ENCODE peak calls at places on chromosomes 11 and 22, in four cellular contexts. G is cardiac muscle cell, O is right lobe of liver, S is GM23338. I is an unnamed sample.
A peak's percentile ranks its signal among the peaks of the same experiment; 100 is the strongest.

GRCh38 chr11:101336858-101337257 is 207.2 kb upstream of the PGR start:
- DNase-seq in G (no peak), O (no peak), S (peak; percentile 31), I (no peak)

GRCh38 chr11:72358461-72359405 is 75.6 kb downstream of the CLPB start:
- DNase-seq in G (no peak), O (no peak), S (no peak), I (no peak)

GRCh38 chr11:117906710-117907109 is 22.5 kb downstream of the TMPRSS13 start:
- DNase-seq in G (no peak), O (no peak), S (no peak), I (no peak)

GRCh38 chr11:123286761-123287160 is 91.7 kb upstream of the CLMP start:
- DNase-seq in G (no peak), O (no peak), S (no peak), I (no peak)

GRCh38 chr11:65446446-65447277 is 24.1 kb downstream of the NEAT1 start:
- DNase-seq in G (no peak), O (peak; percentile 78), S (no peak), I (no peak)

GRCh38 chr22:26970809-26971394 is 313.5 kb downstream of the MIAT start:
- DNase-seq in G (no peak), O (no peak), S (peak; percentile 64), I (no peak)

GRCh38 chr11:111960916-111961315 is 23.8 kb downstream of the DIXDC1 start:
- DNase-seq in G (no peak), O (no peak), S (peak; percentile 85), I (no peak)

GRCh38 chr11:75350743-75351540 is 519 bp downstream of the ARRB1 start:
- DNase-seq in G (no peak), O (peak; percentile 87), S (peak; percentile 74), I (peak; percentile 57)

GRCh38 chr22:40036591-40037225 is 42.0 kb downstream of the FAM83F start:
- DNase-seq in G (peak; percentile 85), O (peak; percentile 71), S (peak; percentile 88), I (peak; percentile 83)

GRCh38 chr11:96241351-96241841 is 101.6 kb downstream of the MAML2 start:
- DNase-seq in G (no peak), O (no peak), S (peak; percentile 41), I (no peak)

GRCh38 chr11:102196816-102197215 is 86.6 kb downstream of the YAP1 start:
- DNase-seq in G (no peak), O (no peak), S (no peak), I (no peak)

GRCh38 chr11:23425379-23425778 is 565.1 kb upstream of the CCDC179 start:
- DNase-seq in G (no peak), O (no peak), S (no peak), I (no peak)

GRCh38 chr11:115606223-115607220 is 102.3 kb upstream of the CADM1 start:
- DNase-seq in G (peak; percentile 91), O (no peak), S (no peak), I (peak; percentile 16)

GRCh38 chr11:80937831-80938230 is 1497.0 kb upstream of the TENM4 start:
- DNase-seq in G (no peak), O (no peak), S (no peak), I (no peak)

GRCh38 chr11:128767518-128767917 is 73.6 kb downstream of the FLI1 start:
- DNase-seq in G (no peak), O (no peak), S (no peak), I (no peak)

GRCh38 chr11:16843307-16843706 is 104.9 kb downstream of the C11orf58 start:
- DNase-seq in G (peak; percentile 76), O (no peak), S (no peak), I (no peak)

GRCh38 chr11:35905901-35906661 is 37.8 kb upstream of the LDLRAD3 start:
- DNase-seq in G (no peak), O (no peak), S (no peak), I (no peak)

GRCh38 chr11:57436031-57436430 is 9.1 kb upstream of the SLC43A3 start:
- DNase-seq in G (no peak), O (peak; percentile 11), S (no peak), I (no peak)

GRCh38 chr11:69985331-69985653 is 92.8 kb upstream of the ANO1 start:
- DNase-seq in G (no peak), O (no peak), S (peak; percentile 12), I (no peak)

GRCh38 chr22:17198188-17199130 is 20.8 kb downstream of the ADA2 start:
- DNase-seq in G (peak; percentile 60), O (no peak), S (peak; percentile 98), I (peak; percentile 33)

GRCh38 chr11:35116245-35116644 is 22.7 kb upstream of the CD44 start:
- DNase-seq in G (no peak), O (no peak), S (no peak), I (no peak)

GRCh38 chr11:1837171-1838076 is 1.4 kb upstream of the TNNI2 start:
- DNase-seq in G (peak; percentile 85), O (peak; percentile 74), S (peak; percentile 88), I (peak; percentile 55)

GRCh38 chr11:111064118-111064517 is 181.4 kb upstream of the POU2AF2 start:
- DNase-seq in G (no peak), O (no peak), S (no peak), I (no peak)

GRCh38 chr11:36478700-36479329 is 31.3 kb downstream of the TRAF6 start:
- DNase-seq in G (peak; percentile 50), O (no peak), S (peak; percentile 73), I (peak; percentile 58)

GRCh38 chr11:31687256-31687655 is 123.9 kb downstream of the PAX6 start:
- DNase-seq in G (no peak), O (no peak), S (no peak), I (no peak)

GRCh38 chr11:9700105-9700801 is 36.4 kb downstream of the SWAP70 start:
- DNase-seq in G (no peak), O (no peak), S (no peak), I (no peak)

GRCh38 chr22:32106930-32107329 is 52.2 kb downstream of the C22orf42 start:
- DNase-seq in G (peak; percentile 75), O (no peak), S (peak; percentile 72), I (no peak)

GRCh38 chr11:20451568-20451967 is 64.1 kb downstream of the PRMT3 start:
- DNase-seq in G (no peak), O (no peak), S (no peak), I (no peak)

GRCh38 chr11:118117790-118118601 is 31.2 kb upstream of the SMIM35 start:
- DNase-seq in G (no peak), O (no peak), S (no peak), I (no peak)

GRCh38 chr11:14974021-14974698 is 2.0 kb upstream of the CALCA start:
- DNase-seq in G (peak; percentile 37), O (no peak), S (peak; percentile 75), I (no peak)

GRCh38 chr22:42938449-42938848 is 76.5 kb downstream of the PACSIN2 start:
- DNase-seq in G (no peak), O (no peak), S (no peak), I (no peak)
- H3K27ac ChIP-seq in G (no peak overlapping the region), O (no peak overlapping the region), S (no peak overlapping the region), I (no peak overlapping the region)

GRCh38 chr11:125374398-125374797 is 121.7 kb downstream of the FEZ1 start:
- DNase-seq in G (no peak), O (no peak), S (no peak), I (no peak)

GRCh38 chr11:125372911-125373310 is 123.2 kb downstream of the FEZ1 start:
- DNase-seq in G (no peak), O (no peak), S (no peak), I (no peak)

GRCh38 chr11:125372088-125372487 is 124.0 kb downstream of the FEZ1 start:
- DNase-seq in G (no peak), O (no peak), S (peak; percentile 43), I (no peak)

GRCh38 chr11:125375146-125375545 is 120.9 kb downstream of the FEZ1 start:
- DNase-seq in G (no peak), O (no peak), S (no peak), I (no peak)

DNA sequence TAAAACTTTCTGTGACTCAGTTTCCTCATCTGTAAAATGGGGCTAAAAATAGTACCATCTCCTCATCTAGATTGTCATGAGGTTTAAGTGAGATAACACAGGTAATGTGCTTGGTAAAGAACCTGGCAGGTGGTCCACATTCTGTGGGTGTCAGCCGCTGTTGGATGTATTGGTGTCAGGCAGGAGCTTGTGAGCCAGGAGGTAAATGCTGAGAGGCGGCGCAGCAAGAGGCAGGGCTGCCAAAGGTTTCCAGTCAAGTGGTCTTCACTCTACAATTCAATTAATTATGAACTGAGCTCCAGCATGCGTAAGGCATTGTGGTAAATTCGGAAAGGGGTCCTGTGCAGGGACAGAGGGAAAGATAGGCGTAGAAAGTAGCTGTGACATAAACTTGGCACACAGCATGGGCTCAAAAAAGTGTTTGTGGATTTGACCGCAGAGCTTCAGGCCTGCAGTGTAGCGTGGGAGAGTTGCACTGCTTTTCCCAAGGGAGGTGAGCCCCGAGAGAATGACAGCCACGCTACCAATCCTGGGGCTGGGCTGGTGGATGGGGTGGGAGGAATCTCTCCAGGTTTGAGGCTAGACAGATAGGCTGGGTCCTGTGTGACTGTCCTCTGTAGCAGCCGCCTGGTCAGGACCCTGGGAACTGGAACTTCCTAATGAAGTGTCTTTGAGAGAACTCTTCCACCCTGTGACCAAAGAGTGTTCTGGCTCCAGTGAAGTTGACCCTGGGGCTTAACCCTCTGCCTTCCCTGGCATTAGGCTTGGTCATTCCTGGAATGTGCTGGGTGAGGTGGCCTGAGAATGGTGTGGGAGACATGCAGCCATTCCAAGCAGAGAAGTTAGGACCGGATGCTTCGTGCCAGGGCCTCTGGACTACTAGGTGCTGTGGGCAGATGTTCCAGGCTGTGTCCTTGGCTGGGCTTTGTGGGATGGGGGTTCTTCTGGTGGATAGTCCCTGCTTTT is 122.4 kb downstream of the FEZ1 start:
- DNase-seq in G (no peak), O (no peak), S (no peak), I (no peak)
- H3K27me3 ChIP-seq in G (peaks cover 17% of the 10 kb centered on the region), O (no peaks in the 10 kb centered on the region), S (no peaks in the 10 kb centered on the region), I (no peaks in the 10 kb centered on the region)

GRCh38 chr22:44449683-44450425 is 48.2 kb downstream of the RTL6 start:
- DNase-seq in G (no peak), O (no peak), S (no peak), I (no peak)
- H3K27ac ChIP-seq in G (no peak overlapping the region), O (no peak overlapping the region), S (no peak overlapping the region), I (no peak overlapping the region)

DNA sequence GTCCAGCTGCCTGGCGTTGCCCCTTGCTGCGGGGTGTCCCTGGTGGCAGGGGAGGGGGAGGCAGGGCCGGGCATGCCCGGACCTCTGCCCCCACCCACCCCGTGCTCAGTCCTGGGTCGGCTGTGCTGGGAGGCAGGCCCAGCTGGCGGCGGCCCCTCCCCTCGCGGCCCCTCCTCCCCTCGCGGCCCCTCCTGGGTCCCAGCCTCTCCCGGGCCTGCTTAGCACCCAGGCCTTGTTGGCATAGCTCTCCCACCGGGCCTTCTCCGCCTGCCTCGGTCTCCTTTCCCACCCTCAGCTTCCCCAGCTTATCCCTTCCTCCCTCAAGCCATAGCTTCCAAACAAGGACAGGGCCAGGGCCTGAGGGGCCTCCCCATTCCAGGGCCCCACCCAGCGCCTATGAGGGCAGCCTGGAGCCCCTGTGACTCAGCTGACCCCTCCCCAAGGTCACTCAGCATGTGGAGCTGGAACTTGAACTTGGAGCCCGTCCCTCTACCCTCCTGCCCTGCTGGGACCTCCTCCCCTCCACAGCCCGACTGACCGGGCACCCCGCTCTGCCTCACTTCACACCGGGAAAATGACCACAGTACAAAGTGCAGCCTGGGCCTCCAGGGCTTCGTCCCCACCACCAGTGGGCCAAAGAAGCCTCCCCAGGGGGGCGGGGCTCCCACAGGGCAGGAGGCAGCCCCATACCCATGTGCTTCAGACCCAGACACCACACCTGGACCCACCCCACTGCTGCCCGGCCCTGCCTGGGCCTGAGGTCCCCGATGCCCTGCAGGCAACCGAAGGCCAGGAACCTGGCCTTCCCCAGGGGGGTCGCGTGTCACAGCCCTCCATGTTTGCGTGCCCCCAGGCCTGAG is 1.2 kb downstream of the EPS8L2 start:
- DNase-seq in G (no peak), O (peak; percentile 89), S (peak; percentile 62), I (peak; percentile 71)
- H3K27me3 ChIP-seq in G (peaks cover 16% of the 10 kb centered on the region), O (no peaks in the 10 kb centered on the region), S (no peaks in the 10 kb centered on the region), I (no peaks in the 10 kb centered on the region)

GRCh38 chr22:28115426-28115825 is 196.4 kb upstream of the PITPNB start:
- DNase-seq in G (no peak), O (no peak), S (no peak), I (no peak)
- H3K27ac ChIP-seq in G (no peak overlapping the region), O (no peak overlapping the region), S (no peak overlapping the region), I (no peak overlapping the region)